ENCODE peak calls at places on chromosomes 12 and 14, in ten cellular contexts. I is neuronal stem cell; S is GM23248; E is cardiac muscle cell; Z is Jurkat, Clone E6-1; G is AG09309; L is thoracic aorta; B is heart left ventricle; R is stomach; N is brain microvascular endothelial cell. H is an unnamed sample.

GRCh38 chr14:27006520-27006919 is 408.7 kb upstream of the NOVA1 start:
- DNase-seq in I (no peak), S (no peak), E (no peak), Z (no peak), G (no peak), L (no peak), B (no peak), R (no peak), N (no peak), H (no peak)

GRCh38 chr12:93402333-93403311 is 24.9 kb downstream of the NUDT4 start:
- DNase-seq in I (no peak), S (no peak), E (no peak), Z (no peak), G (no peak), L (no peak), B (no peak), R (no peak), N (no peak), H (no peak)

GRCh38 chr12:28500373-28501024 is 310.2 kb downstream of the CCDC91 start:
- DNase-seq in I (no peak), S (peak; percentile 49), E (no peak), Z (no peak), G (no peak), L (no peak), B (no peak), R (no peak), N (no peak), H (no peak)

GRCh38 chr12:75611041-75611440 is 99.6 kb upstream of the KRR1 start:
- DNase-seq in I (no peak), S (no peak), E (no peak), Z (peak; percentile 24), G (no peak), L (no peak), B (no peak), R (no peak), N (no peak), H (no peak)

GRCh38 chr14:55458800-55459577 is 18.6 kb upstream of the TBPL2 start:
- DNase-seq in I (no peak), S (peak; percentile 75), E (no peak), Z (no peak), G (no peak), L (no peak), B (no peak), R (no peak), N (peak; percentile 14), H (no peak)

GRCh38 chr14:90518075-90518940 is 121.5 kb downstream of the CALM1 start:
- DNase-seq in I (no peak), S (no peak), E (no peak), Z (no peak), G (no peak), L (no peak), B (no peak), R (peak; percentile 46), N (no peak), H (no peak)

GRCh38 chr14:20692111-20692751 is 3.7 kb downstream of the ANG start:
- DNase-seq in I (no peak), S (peak; percentile 18), E (no peak), Z (no peak), G (no peak), L (no peak), B (no peak), R (no peak), N (no peak), H (no peak)

GRCh38 chr14:99267871-99268775 is 3.9 kb downstream of the BCL11B start:
- DNase-seq in I (no peak), S (no peak), E (no peak), Z (no peak), G (no peak), L (no peak), B (no peak), R (no peak), N (no peak), H (no peak)

GRCh38 chr14:38254565-38255407 is 1.1 kb downstream of the CLEC14A start:
- DNase-seq in I (no peak), S (peak; percentile 38), E (peak; percentile 56), Z (no peak), G (no peak), L (no peak), B (no peak), R (peak; percentile 41), N (no peak), H (no peak)

DNA sequence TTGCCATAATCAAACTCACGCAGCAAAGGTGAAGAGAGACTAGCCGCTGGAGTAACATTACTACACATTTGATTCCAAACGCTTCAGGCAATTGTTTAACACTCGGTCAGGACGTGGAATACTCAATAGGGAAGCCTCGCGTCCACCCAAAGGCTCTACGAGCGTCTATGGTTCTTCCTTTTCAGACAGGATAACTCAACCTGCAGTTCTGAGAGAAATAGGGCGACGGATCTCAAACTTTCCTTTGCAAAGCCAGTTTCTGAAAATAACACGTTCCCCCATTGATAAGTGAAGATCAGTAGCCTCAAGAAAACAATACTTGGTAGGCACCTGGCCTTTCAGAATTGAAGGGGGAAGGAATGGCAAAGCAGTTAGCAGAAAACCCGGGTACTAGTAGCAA is 70.1 kb upstream of the USP15 start:
- DNase-seq in I (peak; percentile 1), S (no peak), E (peak; percentile 3), Z (no peak), G (no peak), L (no peak), B (no peak), R (no peak), N (no peak), H (no peak)
- H3K4me3 ChIP-seq in I (no peak overlapping the region), S (no peak overlapping the region), E (no peak overlapping the region), Z (no peak overlapping the region), G (no peak overlapping the region), L (peak overlapping the region; percentile 85), B (no peak overlapping the region), R (no peak overlapping the region), N (no peak overlapping the region), H (no peak overlapping the region)

GRCh38 chr12:106774808-106775524 is 484 bp downstream of the RIC8B start:
- DNase-seq in I (no peak), S (no peak), E (no peak), Z (no peak), G (no peak), L (no peak), B (peak; percentile 65), R (no peak), N (no peak), H (no peak)

GRCh38 chr12:106780010-106780625 is 5.6 kb downstream of the RIC8B start:
- DNase-seq in I (no peak), S (peak; percentile 21), E (no peak), Z (no peak), G (no peak), L (no peak), B (no peak), R (no peak), N (peak; percentile 64), H (peak; percentile 10)

GRCh38 chr12:106773945-106774807 is at the start of gene RIC8B:
- DNase-seq in I (peak; percentile 98), S (peak; percentile 99), E (peak; percentile 98), Z (peak; percentile 93), G (peak; percentile 97), L (peak; percentile 85), B (peak; percentile 96), R (peak; percentile 95), N (peak; percentile 99), H (peak; percentile 96)

GRCh38 chr12:106773286-106773685 is 1.2 kb upstream of the RIC8B start:
- DNase-seq in I (no peak), S (no peak), E (no peak), Z (no peak), G (no peak), L (no peak), B (no peak), R (no peak), N (no peak), H (no peak)

GRCh38 chr12:106776897-106777296 is 2.4 kb downstream of the RIC8B start:
- DNase-seq in I (no peak), S (no peak), E (no peak), Z (no peak), G (no peak), L (no peak), B (no peak), R (no peak), N (no peak), H (no peak)
- H3K4me3 ChIP-seq in I (no peak overlapping the region), S (no peak overlapping the region), E (no peak overlapping the region), Z (no peak overlapping the region), G (no peak overlapping the region), L (no peak overlapping the region), B (no peak overlapping the region), R (no peak overlapping the region), N (no peak overlapping the region), H (no peak overlapping the region)

DNA sequence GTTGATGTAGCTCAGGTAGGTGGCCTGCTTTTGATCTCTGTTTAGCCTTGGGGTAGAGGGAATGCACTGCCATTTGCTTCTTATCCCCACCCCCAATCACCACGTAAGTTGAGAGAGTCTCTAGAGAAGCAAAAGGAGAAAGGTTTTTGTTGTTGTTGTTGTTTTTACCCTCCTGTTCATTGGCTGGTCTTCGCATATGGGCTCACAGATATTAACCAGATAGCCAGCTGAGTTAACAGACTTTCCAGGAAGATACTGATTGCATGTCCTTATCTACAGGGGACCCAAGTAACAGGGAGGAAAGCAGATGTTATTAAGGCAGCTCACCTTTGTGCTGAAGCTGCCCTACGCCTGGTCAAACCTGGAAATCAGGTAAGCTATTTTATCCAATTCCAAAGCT is 2.9 kb downstream of the PA2G4 start:
- DNase-seq in I (no peak), S (no peak), E (no peak), Z (no peak), G (no peak), L (no peak), B (no peak), R (no peak), N (no peak), H (no peak)
- H3K4me3 ChIP-seq in I (no peak overlapping the region), S (no peak overlapping the region), E (no peak overlapping the region), Z (no peak overlapping the region), G (no peak overlapping the region), L (no peak overlapping the region), B (no peak overlapping the region), R (no peak overlapping the region), N (no peak overlapping the region), H (peak overlapping the region; percentile 91)

GRCh38 chr14:100726812-100727564 is at the start of gene DLK1:
- DNase-seq in I (no peak), S (no peak), E (peak; percentile 58), Z (no peak), G (no peak), L (no peak), B (peak; percentile 47), R (no peak), N (no peak), H (no peak)
- H3K4me3 ChIP-seq in I (peak within 1 kb of the TSS; percentile 92), S (no peak within 1 kb of the TSS), E (peak within 1 kb of the TSS; percentile 31), Z (no peak within 1 kb of the TSS), G (no peak within 1 kb of the TSS), L (no peak within 1 kb of the TSS), B (no peak within 1 kb of the TSS), R (no peak within 1 kb of the TSS), N (no peak within 1 kb of the TSS), H (no peak within 1 kb of the TSS)

H was measured in HFF-Myc.